ENCODE peak calls at places on chromosome 19, in ten cellular contexts. T is IMR-90; R is tibial nerve; F is upper lobe of right lung; U is neuronal stem cell; B is left ventricle myocardium inferior; Y is dorsolateral prefrontal cortex; E is transverse colon; Q is CD4-positive, alpha-beta T cell; C is fibroblast of lung. A is an unnamed sample.

GRCh38 chr19:41351339-41352245 is 2.1 kb downstream of the TGFB1 start:
- DNase-seq in F (peak; percentile 88), B (peak; percentile 75), Y (peak; percentile 54), C (peak; percentile 64), E (peak; percentile 79), T (peak; percentile 42), R (peak; percentile 53), U (no peak), Q (peak; percentile 70), A (peak; percentile 65)

GRCh38 chr19:47072323-47072722 is 23.9 kb upstream of the TMEM160 start:
- DNase-seq in B (no peak), R (no peak), C (no peak), Q (no peak), T (no peak), Y (no peak), E (no peak), U (no peak), F (no peak), A (no peak)

GRCh38 chr19:3269972-3270667 is 45.7 kb downstream of the CELF5 start:
- DNase-seq in T (no peak), U (no peak), Q (no peak), E (no peak), R (no peak), C (no peak), Y (peak; percentile 51), B (no peak), F (no peak), A (no peak)

GRCh38 chr19:39946532-39946931 is 12.1 kb upstream of the FCGBP start:
- DNase-seq in Q (no peak), B (no peak), F (no peak), C (no peak), U (no peak), E (no peak), T (no peak), Y (no peak), R (no peak), A (no peak)

GRCh38 chr19:12015015-12015752 is 20.3 kb downstream of the ZNF433 start:
- DNase-seq in U (no peak), F (no peak), Y (no peak), E (no peak), B (no peak), R (no peak), T (no peak), Q (no peak), C (peak; percentile 3), A (no peak)

GRCh38 chr19:4814625-4815425 is 16.7 kb downstream of the TICAM1 start:
- DNase-seq in U (no peak), T (peak; percentile 64), R (no peak), C (peak; percentile 47), B (no peak), F (no peak), Y (no peak), E (no peak), Q (no peak), A (no peak)

GRCh38 chr19:49761625-49762311 is 1.3 kb downstream of the TSKS start:
- DNase-seq in Y (no peak), E (no peak), F (no peak), R (peak; percentile 16), Q (no peak), U (no peak), B (peak; percentile 36), T (peak; percentile 56), C (peak; percentile 20), A (no peak)

GRCh38 chr19:14632286-14632685 is 42.4 kb downstream of the ADGRE3 start:
- DNase-seq in E (no peak), Y (no peak), F (no peak), U (no peak), Q (no peak), C (no peak), B (no peak), T (peak; percentile 15), R (no peak), A (no peak)

GRCh38 chr19:17999685-18000479 is 8.1 kb upstream of the ARRDC2 start:
- DNase-seq in U (no peak), Y (no peak), C (no peak), R (no peak), F (peak; percentile 63), Q (no peak), E (peak; percentile 60), T (no peak), B (no peak), A (no peak)

GRCh38 chr19:17998827-17999150 is 9.2 kb upstream of the ARRDC2 start:
- DNase-seq in T (no peak), Q (no peak), B (no peak), C (no peak), Y (no peak), F (no peak), U (no peak), R (no peak), E (no peak), A (no peak)

GRCh38 chr19:17996826-17997316 is 11.1 kb upstream of the ARRDC2 start:
- DNase-seq in E (peak; percentile 90), F (peak; percentile 91), Q (peak; percentile 86), T (peak; percentile 52), Y (peak; percentile 91), C (peak; percentile 29), B (peak; percentile 86), R (peak; percentile 91), U (peak; percentile 78), A (peak; percentile 84)

GRCh38 chr19:18000480-18000980 is 7.4 kb upstream of the ARRDC2 start:
- DNase-seq in U (no peak), E (no peak), R (no peak), T (no peak), Q (peak; percentile 10), C (no peak), Y (no peak), F (no peak), B (no peak), A (no peak)

GRCh38 chr19:17997969-17998826 is 9.8 kb upstream of the ARRDC2 start:
- DNase-seq in C (no peak), Y (no peak), T (peak; percentile 24), E (peak; percentile 58), F (peak; percentile 70), R (no peak), U (no peak), Q (no peak), B (no peak), A (no peak)
- H3K27ac ChIP-seq in C (no peak overlapping the region), Y (no peak overlapping the region), T (no peak overlapping the region), E (no peak overlapping the region), F (no peak overlapping the region), R (no peak overlapping the region), U (no peak overlapping the region), Q (no peak overlapping the region), B (no peak overlapping the region), A (no peak overlapping the region)

DNA sequence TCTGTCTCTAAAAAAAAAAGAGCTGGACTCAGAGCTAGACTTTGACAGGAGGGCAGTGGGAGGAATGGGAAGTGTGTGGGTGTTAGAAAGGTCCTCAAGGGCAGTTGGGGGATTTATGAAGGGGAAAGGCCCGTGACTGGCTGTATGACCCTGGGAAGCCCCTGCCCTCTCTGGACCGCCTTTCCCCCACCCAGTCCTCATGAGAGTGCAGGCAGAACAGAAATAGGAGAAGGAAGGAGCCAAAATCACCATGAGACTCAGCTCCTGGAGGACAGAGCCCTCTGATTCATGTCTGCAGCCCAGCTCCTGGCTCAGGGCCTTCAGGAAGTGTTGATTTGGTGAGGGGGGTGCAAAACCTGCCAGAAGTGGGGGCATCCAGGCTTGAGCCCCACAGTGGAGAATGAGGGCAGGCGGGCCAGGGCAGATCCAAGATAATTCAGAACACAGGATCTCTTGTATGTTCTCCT is 8.7 kb upstream of the SMG9 start:
- DNase-seq in C (peak; percentile 71), Q (no peak), R (no peak), T (peak; percentile 45), F (no peak), Y (no peak), E (no peak), U (no peak), B (no peak), A (no peak)
- H3K27ac ChIP-seq in C (peak overlapping the region; percentile 45), Q (no peak overlapping the region), R (no peak overlapping the region), T (peak overlapping the region; percentile 14), F (no peak overlapping the region), Y (no peak overlapping the region), E (no peak overlapping the region), U (no peak overlapping the region), B (no peak overlapping the region), A (no peak overlapping the region)

GRCh38 chr19:58561373-58562125 is 3.1 kb upstream of the UBE2M start:
- DNase-seq in C (no peak), R (no peak), Y (no peak), T (no peak), E (no peak), U (no peak), B (no peak), Q (no peak), F (no peak), A (no peak)

GRCh38 chr19:58563823-58564222 is 5.4 kb upstream of the UBE2M start:
- DNase-seq in E (no peak), C (no peak), R (no peak), T (no peak), B (peak; percentile 8), Q (no peak), U (no peak), F (peak; percentile 44), Y (no peak), A (no peak)

GRCh38 chr19:58563034-58563573 is 4.7 kb upstream of the UBE2M start:
- DNase-seq in Y (peak; percentile 57), U (no peak), R (no peak), B (peak; percentile 23), F (peak; percentile 72), Q (no peak), C (no peak), E (no peak), T (no peak), A (no peak)

GRCh38 chr19:58560921-58561320 is 2.5 kb upstream of the UBE2M start:
- DNase-seq in U (no peak), B (no peak), T (no peak), Q (no peak), R (no peak), E (no peak), Y (no peak), C (no peak), F (no peak), A (no peak)

DNA sequence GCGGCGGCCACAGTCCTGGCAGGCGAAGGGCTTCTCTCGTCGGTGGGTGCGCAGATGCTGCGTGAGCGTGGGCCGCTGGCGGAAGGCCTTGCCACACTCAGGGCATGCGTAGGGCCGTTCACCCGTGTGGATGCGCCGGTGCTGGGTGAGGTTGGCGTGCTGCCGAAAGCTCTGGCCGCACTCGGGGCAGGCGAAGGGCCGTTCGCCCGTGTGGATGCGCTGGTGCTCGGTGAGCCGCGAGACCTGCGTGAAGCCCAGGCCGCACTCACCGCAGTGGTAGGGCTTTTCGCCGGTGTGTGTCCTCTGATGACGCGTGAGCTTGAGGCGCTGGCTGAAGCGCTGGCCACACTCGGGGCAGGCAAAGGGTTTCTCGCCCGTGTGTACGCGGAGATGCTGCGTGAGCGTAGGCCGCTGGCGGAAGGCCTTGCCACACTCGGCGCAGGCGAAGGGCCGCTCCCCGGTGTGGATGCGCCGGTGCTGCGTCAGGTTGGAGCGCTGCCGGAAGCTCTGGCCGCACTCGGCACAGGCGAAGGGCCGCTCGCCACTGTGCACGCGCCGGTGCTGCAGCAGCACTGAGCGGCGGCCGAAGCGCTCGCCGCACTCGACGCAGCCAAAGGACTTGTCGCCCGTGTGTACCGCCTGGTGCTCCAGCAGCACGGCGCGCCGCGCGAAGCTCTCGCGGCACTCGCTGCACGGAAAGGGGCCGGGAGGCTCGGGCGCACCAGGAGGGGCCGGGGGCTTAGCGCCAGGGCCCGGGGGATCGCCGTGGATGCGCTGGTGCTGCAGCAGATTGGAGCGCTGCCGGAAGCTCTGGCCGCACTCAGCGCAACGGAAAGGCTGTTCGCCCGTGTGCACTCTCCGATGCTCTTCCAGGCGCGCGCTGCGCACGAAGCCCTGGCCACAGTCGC is 4.0 kb upstream of the UBE2M start:
- DNase-seq in R (no peak), C (peak; percentile 58), Y (peak; percentile 63), E (no peak), Q (no peak), U (no peak), T (peak; percentile 39), F (peak; percentile 78), B (peak; percentile 36), A (no peak)
- H3K27ac ChIP-seq in R (peak overlapping the region; percentile 59), C (no peak overlapping the region), Y (peak overlapping the region; percentile 87), E (peak overlapping the region; percentile 70), Q (no peak overlapping the region), U (no peak overlapping the region), T (no peak overlapping the region), F (peak overlapping the region; percentile 48), B (peak overlapping the region; percentile 42), A (no peak overlapping the region)

DNA sequence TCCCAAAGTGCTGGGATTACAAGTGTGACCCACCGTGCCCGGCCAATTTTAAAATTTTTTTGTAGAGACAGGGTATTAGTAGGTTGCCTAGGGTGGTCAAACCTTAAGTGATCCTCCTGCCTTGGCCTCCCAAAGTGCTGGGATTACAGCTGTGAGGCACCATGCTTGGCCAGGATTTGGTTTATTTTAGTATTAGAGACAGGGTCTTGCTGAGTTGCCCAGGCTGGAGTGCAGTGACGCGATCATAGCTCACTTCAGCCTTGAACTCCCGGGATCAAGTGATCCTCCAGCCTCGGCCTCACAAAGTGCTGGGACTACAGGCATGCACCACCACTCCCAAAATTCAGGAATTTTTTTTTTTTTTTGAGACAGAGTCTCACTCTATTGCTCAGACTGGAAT is 5.4 kb upstream of the ZNF414 start:
- DNase-seq in Y (no peak), C (no peak), B (no peak), E (no peak), F (no peak), Q (no peak), R (no peak), T (no peak), U (no peak), A (no peak)
- H3K27ac ChIP-seq in Y (no peak overlapping the region), C (no peak overlapping the region), B (no peak overlapping the region), E (no peak overlapping the region), F (no peak overlapping the region), Q (peak overlapping the region; percentile 35), R (no peak overlapping the region), T (no peak overlapping the region), U (no peak overlapping the region), A (no peak overlapping the region)